ENCODE peak calls at places on chromosomes 4 and X, in five cellular contexts. One of them, this sample, is unnamed.
A peak's percentile ranks its signal among the peaks of the same experiment; 100 is the strongest.

GRCh38 chr4:38800956-38801450 is 3.6 kb downstream of the TLR1 start:
- DNase-seq in transverse colon: no peak
- DNase-seq in endodermal cell: no peak
- DNase-seq in astrocyte: peak; percentile 16
- DNase-seq in natural killer cell: no peak
- DNase-seq in this sample: no peak

GRCh38 chr4:80184791-80185756 is 12.2 kb upstream of the PRDM8 start:
- DNase-seq in transverse colon: peak; percentile 21
- DNase-seq in endodermal cell: peak; percentile 70
- DNase-seq in astrocyte: no peak
- DNase-seq in natural killer cell: no peak
- DNase-seq in this sample: no peak

GRCh38 chr4:169612869-169613859 is 781 bp upstream of the NEK1 start:
- DNase-seq in transverse colon: peak; percentile 87
- DNase-seq in endodermal cell: peak; percentile 92
- DNase-seq in astrocyte: peak; percentile 71
- DNase-seq in natural killer cell: peak; percentile 67
- DNase-seq in this sample: peak; percentile 52

GRCh38 chrX:10356979-10357378 is 200.2 kb downstream of the CLCN4 start:
- DNase-seq in transverse colon: no peak
- DNase-seq in endodermal cell: no peak
- DNase-seq in astrocyte: peak; percentile 71
- DNase-seq in natural killer cell: no peak
- DNase-seq in this sample: no peak

GRCh38 chrX:125004799-125005198 is 314.9 kb upstream of the TEX13C start:
- DNase-seq in transverse colon: no peak
- DNase-seq in endodermal cell: no peak
- DNase-seq in astrocyte: no peak
- DNase-seq in natural killer cell: no peak
- DNase-seq in this sample: no peak

GRCh38 chrX:635428-636192 is 5.0 kb downstream of the SHOX start:
- DNase-seq in transverse colon: no peak
- DNase-seq in endodermal cell: peak; percentile 71
- DNase-seq in astrocyte: no peak
- DNase-seq in natural killer cell: no peak
- DNase-seq in this sample: no peak

GRCh38 chrX:154436290-154436596 is 711 bp upstream of the GDI1 start:
- DNase-seq in transverse colon: no peak
- DNase-seq in endodermal cell: no peak
- DNase-seq in astrocyte: no peak
- DNase-seq in natural killer cell: no peak
- DNase-seq in this sample: no peak

GRCh38 chrX:9897761-9898161 is 69.4 kb upstream of the CLDN34 start:
- DNase-seq in transverse colon: no peak
- DNase-seq in endodermal cell: no peak
- DNase-seq in astrocyte: peak; percentile 96
- DNase-seq in natural killer cell: no peak
- DNase-seq in this sample: no peak

GRCh38 chrX:9482408-9482807 is 17.6 kb downstream of the TBL1X start:
- DNase-seq in transverse colon: no peak
- DNase-seq in endodermal cell: no peak
- DNase-seq in astrocyte: no peak
- DNase-seq in natural killer cell: no peak
- DNase-seq in this sample: no peak

GRCh38 chr4:92236907-92237306 is 66.9 kb upstream of the GRID2 start:
- DNase-seq in transverse colon: no peak
- DNase-seq in endodermal cell: no peak
- DNase-seq in astrocyte: peak; percentile 75
- DNase-seq in natural killer cell: no peak
- DNase-seq in this sample: no peak

GRCh38 chrX:78063687-78064086 is 40.4 kb upstream of the PGK1 start:
- DNase-seq in transverse colon: no peak
- DNase-seq in endodermal cell: no peak
- DNase-seq in astrocyte: no peak
- DNase-seq in natural killer cell: no peak
- DNase-seq in this sample: no peak

GRCh38 chr4:105714932-105715331 is 6.3 kb downstream of the GSTCD start:
- DNase-seq in transverse colon: no peak
- DNase-seq in endodermal cell: no peak
- DNase-seq in astrocyte: no peak
- DNase-seq in natural killer cell: no peak
- DNase-seq in this sample: no peak

GRCh38 chr4:105712766-105713165 is 4.2 kb downstream of the GSTCD start:
- DNase-seq in transverse colon: no peak
- DNase-seq in endodermal cell: no peak
- DNase-seq in astrocyte: no peak
- DNase-seq in natural killer cell: no peak
- DNase-seq in this sample: no peak

GRCh38 chr4:105714071-105714521 is 5.5 kb downstream of the GSTCD start:
- DNase-seq in transverse colon: no peak
- DNase-seq in endodermal cell: no peak
- DNase-seq in astrocyte: peak; percentile 25
- DNase-seq in natural killer cell: no peak
- DNase-seq in this sample: no peak

GRCh38 chr4:105719214-105719613 is 10.6 kb downstream of the GSTCD start:
- DNase-seq in transverse colon: no peak
- DNase-seq in endodermal cell: no peak
- DNase-seq in astrocyte: no peak
- DNase-seq in natural killer cell: no peak
- DNase-seq in this sample: no peak

GRCh38 chr4:105715692-105716278 is 7.2 kb downstream of the GSTCD start:
- DNase-seq in transverse colon: no peak
- DNase-seq in endodermal cell: no peak
- DNase-seq in astrocyte: peak; percentile 17
- DNase-seq in natural killer cell: no peak
- DNase-seq in this sample: no peak
- TF ChIP-seq CTCF in transverse colon: peak; percentile 43
- TF ChIP-seq CTCF in endodermal cell: peak; percentile 64
- TF ChIP-seq CTCF in astrocyte: peak; percentile 41
- TF ChIP-seq CTCF in natural killer cell: peak; percentile 57
- TF ChIP-seq CTCF in this sample: peak; percentile 29

GRCh38 chr4:121696641-121697461 is at the start of gene ANXA5:
- DNase-seq in transverse colon: peak; percentile 91
- DNase-seq in endodermal cell: peak; percentile 92
- DNase-seq in astrocyte: peak; percentile 76
- DNase-seq in natural killer cell: peak; percentile 54
- DNase-seq in this sample: peak; percentile 76
- TF ChIP-seq CTCF in transverse colon: no peak
- TF ChIP-seq CTCF in endodermal cell: peak; percentile 62
- TF ChIP-seq CTCF in astrocyte: no peak
- TF ChIP-seq CTCF in natural killer cell: no peak
- TF ChIP-seq CTCF in this sample: no peak

GRCh38 chr4:159906051-159906450 is 803.2 kb downstream of the RAPGEF2 start:
- DNase-seq in transverse colon: no peak
- DNase-seq in endodermal cell: no peak
- DNase-seq in astrocyte: no peak
- DNase-seq in natural killer cell: no peak
- DNase-seq in this sample: no peak

GRCh38 chr4:159902648-159903047 is 799.8 kb downstream of the RAPGEF2 start:
- DNase-seq in transverse colon: no peak
- DNase-seq in endodermal cell: no peak
- DNase-seq in astrocyte: no peak
- DNase-seq in natural killer cell: no peak
- DNase-seq in this sample: no peak

GRCh38 chr4:159899596-159899995 is 796.7 kb downstream of the RAPGEF2 start:
- DNase-seq in transverse colon: no peak
- DNase-seq in endodermal cell: no peak
- DNase-seq in astrocyte: no peak
- DNase-seq in natural killer cell: no peak
- DNase-seq in this sample: no peak

GRCh38 chr4:159904906-159905305 is 802.0 kb downstream of the RAPGEF2 start:
- DNase-seq in transverse colon: no peak
- DNase-seq in endodermal cell: no peak
- DNase-seq in astrocyte: no peak
- DNase-seq in natural killer cell: no peak
- DNase-seq in this sample: no peak

GRCh38 chr4:159900562-159900961 is 797.7 kb downstream of the RAPGEF2 start:
- DNase-seq in transverse colon: no peak
- DNase-seq in endodermal cell: no peak
- DNase-seq in astrocyte: no peak
- DNase-seq in natural killer cell: no peak
- DNase-seq in this sample: no peak
- TF ChIP-seq CTCF in transverse colon: no peak
- TF ChIP-seq CTCF in endodermal cell: peak; percentile 47
- TF ChIP-seq CTCF in astrocyte: no peak
- TF ChIP-seq CTCF in natural killer cell: no peak
- TF ChIP-seq CTCF in this sample: no peak

GRCh38 chrX:41275661-41276609 is 58.0 kb upstream of the DDX3X start:
- DNase-seq in transverse colon: peak; percentile 62
- DNase-seq in endodermal cell: peak; percentile 89
- DNase-seq in astrocyte: peak; percentile 20
- DNase-seq in natural killer cell: peak; percentile 16
- DNase-seq in this sample: peak; percentile 39
- TF ChIP-seq CTCF in transverse colon: peak; percentile 41
- TF ChIP-seq CTCF in endodermal cell: peak; percentile 61
- TF ChIP-seq CTCF in astrocyte: no peak
- TF ChIP-seq CTCF in natural killer cell: no peak
- TF ChIP-seq CTCF in this sample: no peak

GRCh38 chr4:95545526-95545925 is 3.2 kb downstream of the UNC5C start:
- DNase-seq in transverse colon: no peak
- DNase-seq in endodermal cell: no peak
- DNase-seq in astrocyte: no peak
- DNase-seq in natural killer cell: no peak
- DNase-seq in this sample: no peak

GRCh38 chr4:95541889-95542607 is 6.7 kb downstream of the UNC5C start:
- DNase-seq in transverse colon: no peak
- DNase-seq in endodermal cell: no peak
- DNase-seq in astrocyte: no peak
- DNase-seq in natural killer cell: no peak
- DNase-seq in this sample: no peak

GRCh38 chr4:95546236-95546635 is 2.5 kb downstream of the UNC5C start:
- DNase-seq in transverse colon: no peak
- DNase-seq in endodermal cell: no peak
- DNase-seq in astrocyte: no peak
- DNase-seq in natural killer cell: no peak
- DNase-seq in this sample: no peak

GRCh38 chr4:95546866-95547707 is 1.7 kb downstream of the UNC5C start:
- DNase-seq in transverse colon: no peak
- DNase-seq in endodermal cell: peak; percentile 83
- DNase-seq in astrocyte: no peak
- DNase-seq in natural killer cell: no peak
- DNase-seq in this sample: no peak

DNA sequence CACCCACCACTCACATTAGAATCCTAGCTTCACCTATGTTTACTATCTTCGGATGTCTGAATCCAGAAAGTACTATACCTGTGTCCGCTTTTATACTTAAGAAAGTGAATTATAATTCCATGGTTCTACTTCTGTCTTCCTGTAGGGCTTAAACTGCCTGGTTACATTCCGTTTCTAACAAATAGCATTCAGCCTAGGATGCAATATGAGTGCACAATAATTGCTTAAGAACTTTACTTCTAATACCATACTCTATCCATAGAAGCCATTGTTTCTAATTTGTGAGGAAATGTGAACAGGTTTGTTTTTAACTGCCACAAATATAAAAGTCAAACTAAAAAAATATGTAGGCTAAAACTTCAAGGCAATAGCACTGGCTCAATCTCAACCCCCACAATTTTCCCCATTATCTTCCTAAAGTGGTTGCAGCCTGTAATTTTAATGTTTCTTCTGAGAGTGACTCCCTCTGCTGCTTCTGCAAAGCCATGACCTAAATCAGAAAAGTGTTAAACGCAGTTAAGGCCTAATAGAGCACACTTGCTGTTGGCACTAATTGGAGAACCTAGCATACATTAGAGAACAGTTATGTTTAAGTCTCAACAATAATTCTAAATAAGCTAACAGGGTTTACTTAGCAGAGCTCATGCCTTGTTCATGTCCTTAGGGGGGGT is 4.2 kb downstream of the UNC5C start:
- DNase-seq in transverse colon: no peak
- DNase-seq in endodermal cell: no peak
- DNase-seq in astrocyte: no peak
- DNase-seq in natural killer cell: no peak
- DNase-seq in this sample: no peak
- TF ChIP-seq CTCF in transverse colon: no peak
- TF ChIP-seq CTCF in endodermal cell: peak; percentile 63
- TF ChIP-seq CTCF in astrocyte: no peak
- TF ChIP-seq CTCF in natural killer cell: no peak
- TF ChIP-seq CTCF in this sample: no peak

GRCh38 chr4:109978704-109979103 is 66.0 kb downstream of the EGF start:
- DNase-seq in transverse colon: no peak
- DNase-seq in endodermal cell: no peak
- DNase-seq in astrocyte: peak; percentile 34
- DNase-seq in natural killer cell: no peak
- DNase-seq in this sample: no peak
- TF ChIP-seq CTCF in transverse colon: no peak
- TF ChIP-seq CTCF in endodermal cell: peak; percentile 71
- TF ChIP-seq CTCF in astrocyte: peak; percentile 23
- TF ChIP-seq CTCF in natural killer cell: no peak
- TF ChIP-seq CTCF in this sample: no peak

DNA sequence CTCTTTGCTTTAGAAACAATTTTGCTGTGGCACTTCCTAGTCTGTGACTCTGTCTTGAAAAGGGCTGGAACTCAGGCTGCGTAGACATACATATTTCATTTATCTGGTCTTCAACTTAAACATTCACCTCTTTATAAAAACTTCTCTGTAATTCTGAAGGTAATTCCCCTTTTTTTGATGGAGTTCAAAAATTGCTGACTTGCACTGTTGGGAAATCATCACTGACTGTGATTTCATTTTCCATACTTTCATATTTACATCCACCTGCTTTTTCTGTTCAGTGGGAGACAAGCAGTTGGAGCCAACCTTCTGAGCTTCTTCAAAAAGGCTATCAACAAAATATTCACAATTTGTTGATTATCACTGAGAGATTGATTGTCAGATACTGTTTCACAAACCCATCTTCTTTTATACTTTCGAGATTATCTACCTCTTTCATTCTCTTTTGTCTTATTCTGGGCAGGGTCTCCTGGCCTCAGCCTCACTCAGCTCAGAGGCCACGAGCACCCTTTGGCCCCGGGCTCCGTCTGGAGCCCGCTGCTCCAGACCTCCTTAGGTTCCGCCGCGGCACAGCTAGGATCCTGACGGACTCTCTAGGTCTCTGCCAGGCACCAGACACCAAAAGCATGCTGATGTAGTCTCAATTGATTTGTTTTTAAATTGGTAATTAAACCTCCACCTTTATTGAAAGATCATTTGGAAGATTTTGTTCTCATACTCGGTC is 39.7 kb upstream of the UGT2B17 start:
- DNase-seq in transverse colon: no peak
- DNase-seq in endodermal cell: no peak
- DNase-seq in astrocyte: no peak
- DNase-seq in natural killer cell: no peak
- DNase-seq in this sample: no peak
- TF ChIP-seq CTCF in transverse colon: no peak
- TF ChIP-seq CTCF in endodermal cell: no peak
- TF ChIP-seq CTCF in astrocyte: no peak
- TF ChIP-seq CTCF in natural killer cell: no peak
- TF ChIP-seq CTCF in this sample: no peak

GRCh38 chr4:85147481-85148076 is 181.1 kb upstream of the WDFY3 start:
- DNase-seq in transverse colon: peak; percentile 24
- DNase-seq in endodermal cell: peak; percentile 65
- DNase-seq in astrocyte: peak; percentile 35
- DNase-seq in natural killer cell: no peak
- DNase-seq in this sample: no peak
- TF ChIP-seq CTCF in transverse colon: peak; percentile 61
- TF ChIP-seq CTCF in endodermal cell: peak; percentile 82
- TF ChIP-seq CTCF in astrocyte: peak; percentile 64
- TF ChIP-seq CTCF in natural killer cell: no peak
- TF ChIP-seq CTCF in this sample: peak; percentile 40

This sample was measured in activated B cell treated with CpG ODN at 0.5 μM for 24 hours.